ENCODE peak calls at places on chromosomes 2 and 18, in five cellular contexts. W is PC-3, S is neuronal stem cell, U is hepatocyte, X is fibroblast of lung. C is an unnamed sample.

GRCh38 chr2:173955004-173955403 is 10.2 kb downstream of the SP3 start:
- DNase-seq in W (no peak), S (no peak), U (no peak), X (no peak), C (no peak)

GRCh38 chr2:220531216-220531615 is 903.8 kb downstream of the SLC4A3 start:
- DNase-seq in W (peak; percentile 9), S (no peak), U (no peak), X (no peak), C (peak; percentile 12)

GRCh38 chr2:17661460-17661859 is 92.2 kb downstream of the SMC6 start:
- DNase-seq in W (no peak), S (no peak), U (no peak), X (no peak), C (no peak)

GRCh38 chr18:12943200-12943599 is 4.6 kb upstream of the SEH1L start:
- DNase-seq in W (no peak), S (no peak), U (no peak), X (no peak), C (no peak)

GRCh38 chr18:63318882-63319382 is 637 bp downstream of the BCL2 start:
- DNase-seq in W (no peak), S (no peak), U (no peak), X (no peak), C (no peak)

GRCh38 chr2:223084873-223085272 is 32.9 kb downstream of the KCNE4 start:
- DNase-seq in W (no peak), S (no peak), U (no peak), X (no peak), C (peak; percentile 87)

GRCh38 chr2:42917374-42918017 is 125.1 kb upstream of the HAAO start:
- DNase-seq in W (no peak), S (no peak), U (no peak), X (peak; percentile 91), C (no peak)

GRCh38 chr2:198296665-198297308 is 492.4 kb downstream of the PLCL1 start:
- DNase-seq in W (peak; percentile 64), S (peak; percentile 82), U (peak; percentile 79), X (peak; percentile 65), C (peak; percentile 74)

GRCh38 chr2:22734373-22735045 is 650.5 kb upstream of the KLHL29 start:
- DNase-seq in W (no peak), S (no peak), U (no peak), X (no peak), C (no peak)

GRCh38 chr2:73156539-73157124 is 43.9 kb upstream of the RAB11FIP5 start:
- DNase-seq in W (peak; percentile 44), S (peak; percentile 57), U (peak; percentile 83), X (peak; percentile 64), C (no peak)

GRCh38 chr2:170362895-170363582 is 185.1 kb downstream of the MYO3B start:
- DNase-seq in W (peak; percentile 78), S (no peak), U (no peak), X (no peak), C (peak; percentile 37)

GRCh38 chr2:9082158-9082557 is 78.7 kb upstream of the MBOAT2 start:
- DNase-seq in W (no peak), S (no peak), U (no peak), X (no peak), C (no peak)

GRCh38 chr2:27162151-27163121 is 13.6 kb downstream of the TCF23 start:
- DNase-seq in W (no peak), S (no peak), U (no peak), X (peak; percentile 9), C (peak; percentile 48)

GRCh38 chr2:230925879-230926765 is 1.1 kb upstream of the GPR55 start:
- DNase-seq in W (no peak), S (no peak), U (no peak), X (no peak), C (no peak)

GRCh38 chr18:79580481-79581171 is 99.0 kb upstream of the CTDP1 start:
- DNase-seq in W (no peak), S (no peak), U (no peak), X (no peak), C (no peak)

GRCh38 chr2:72915076-72915906 is 2.0 kb upstream of the EMX1 start:
- DNase-seq in W (no peak), S (no peak), U (peak; percentile 3), X (no peak), C (peak; percentile 40)

GRCh38 chr2:162344617-162344950 is 652 bp downstream of the GCA start:
- DNase-seq in W (peak; percentile 14), S (no peak), U (no peak), X (no peak), C (no peak)

GRCh38 chr2:117065912-117066311 is 748.6 kb upstream of the DDX18 start:
- DNase-seq in W (no peak), S (no peak), U (no peak), X (no peak), C (no peak)

GRCh38 chr2:35503738-35504160 is 851.8 kb upstream of the CRIM1 start:
- DNase-seq in W (peak; percentile 9), S (no peak), U (no peak), X (no peak), C (no peak)

GRCh38 chr2:171206422-171207115 is 45.9 kb upstream of the TLK1 start:
- DNase-seq in W (no peak), S (no peak), U (no peak), X (no peak), C (no peak)

GRCh38 chr18:80246656-80247402 is 485 bp downstream of the PARD6G start:
- DNase-seq in W (peak; percentile 6), S (peak; percentile 45), U (peak; percentile 46), X (peak; percentile 12), C (peak; percentile 41)

GRCh38 chr2:162435676-162436075 is 91.7 kb downstream of the GCA start:
- DNase-seq in W (peak; percentile 24), S (no peak), U (no peak), X (no peak), C (peak; percentile 72)

GRCh38 chr2:46275995-46276394 is 21.2 kb upstream of the EPAS1 start:
- DNase-seq in W (no peak), S (no peak), U (no peak), X (no peak), C (no peak)

GRCh38 chr2:8058652-8059051 is 623.2 kb upstream of the ID2 start:
- DNase-seq in W (no peak), S (no peak), U (no peak), X (no peak), C (peak; percentile 3)

GRCh38 chr2:131588152-131588873 is 60.6 kb downstream of the CCDC74A start:
- DNase-seq in W (no peak), S (no peak), U (no peak), X (no peak), C (no peak)

GRCh38 chr2:28869494-28870145 is 489 bp downstream of the TRMT61B start:
- DNase-seq in W (no peak), S (no peak), U (peak; percentile 40), X (no peak), C (no peak)

GRCh38 chr18:45761512-45762114 is 37.6 kb downstream of the SLC14A1 start:
- DNase-seq in W (no peak), S (no peak), U (no peak), X (no peak), C (no peak)

GRCh38 chr2:18664421-18664820 is 75.1 kb upstream of the NT5C1B start:
- DNase-seq in W (peak; percentile 11), S (no peak), U (no peak), X (no peak), C (no peak)

DNA sequence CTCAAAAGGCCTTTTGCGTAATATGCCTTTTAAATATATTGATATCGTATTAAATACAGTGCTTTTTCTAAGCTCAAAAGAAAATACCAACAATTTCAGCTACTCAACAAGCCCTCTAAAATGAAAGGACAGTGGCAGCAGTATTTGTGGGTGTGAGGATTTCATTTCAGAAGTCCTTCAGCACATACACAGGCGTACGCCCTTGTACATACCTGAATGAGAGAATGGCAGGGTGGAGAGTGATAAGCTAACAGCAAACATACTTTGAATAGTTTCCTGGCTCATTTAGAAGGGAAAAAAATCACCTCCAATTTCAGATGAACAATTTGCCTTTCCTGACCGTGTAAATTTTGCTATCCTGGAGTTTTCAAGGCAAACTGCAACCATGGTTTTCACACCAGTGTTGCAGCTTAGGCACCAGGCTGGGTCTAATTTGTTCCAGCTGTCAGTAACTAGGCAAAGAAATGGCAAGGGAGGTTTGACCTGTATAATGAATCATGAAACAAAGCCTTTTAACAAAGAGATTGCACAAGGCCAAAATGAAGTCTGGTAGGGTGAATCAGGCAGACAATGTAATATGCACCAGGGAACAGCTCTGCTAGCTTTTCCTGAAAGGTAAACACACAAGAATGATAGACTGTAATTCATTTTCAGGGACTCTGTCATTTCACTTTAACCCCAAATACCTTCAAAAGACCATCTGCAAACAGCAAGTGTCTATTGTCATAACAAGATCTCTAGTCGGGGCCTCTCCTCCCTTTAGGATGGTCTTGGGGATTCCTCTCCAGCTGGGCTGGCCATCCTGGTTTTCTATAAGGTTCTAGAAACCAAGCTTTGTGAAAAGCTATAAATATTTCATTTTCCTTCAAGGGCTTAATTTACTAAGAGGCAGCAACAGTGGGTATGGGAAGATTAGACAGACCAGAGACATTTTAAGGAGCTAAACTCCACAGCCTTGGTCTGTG is 11.5 kb downstream of the ANKRD29 start:
- DNase-seq in W (peak; percentile 77), S (no peak), U (peak; percentile 46), X (peak; percentile 60), C (peak; percentile 84)
- H3K4me2 ChIP-seq in W (peak overlapping the region; percentile 45), S (no peak overlapping the region), U (peak overlapping the region; percentile 45), X (peak overlapping the region; percentile 37), C (no peak overlapping the region)

GRCh38 chr2:33292981-33293586 is 183.4 kb upstream of the RASGRP3 start:
- DNase-seq in W (no peak), S (no peak), U (no peak), X (peak; percentile 57), C (no peak)
- H3K4me2 ChIP-seq in W (no peak overlapping the region), S (no peak overlapping the region), U (no peak overlapping the region), X (no peak overlapping the region), C (no peak overlapping the region)

GRCh38 chr2:144507441-144508161 is 12.3 kb downstream of the ZEB2 start:
- DNase-seq in W (no peak), S (no peak), U (no peak), X (peak; percentile 46), C (no peak)
- H3K4me2 ChIP-seq in W (no peak overlapping the region), S (no peak overlapping the region), U (peak overlapping the region; percentile 0), X (peak overlapping the region; percentile 98), C (no peak overlapping the region)

GRCh38 chr2:129713337-129713736 is 266.1 kb upstream of the RAB6C start:
- DNase-seq in W (no peak), S (no peak), U (no peak), X (no peak), C (no peak)

GRCh38 chr2:129720360-129720759 is 259.1 kb upstream of the RAB6C start:
- DNase-seq in W (no peak), S (no peak), U (no peak), X (no peak), C (no peak)

GRCh38 chr2:129717560-129718128 is 261.8 kb upstream of the RAB6C start:
- DNase-seq in W (no peak), S (no peak), U (no peak), X (no peak), C (no peak)

GRCh38 chr2:129719335-129719734 is 260.1 kb upstream of the RAB6C start:
- DNase-seq in W (no peak), S (no peak), U (no peak), X (no peak), C (peak; percentile 43)

GRCh38 chr2:129716781-129717559 is 262.5 kb upstream of the RAB6C start:
- DNase-seq in W (no peak), S (no peak), U (no peak), X (no peak), C (no peak)
- H3K4me2 ChIP-seq in W (no peak overlapping the region), S (no peak overlapping the region), U (peak overlapping the region; percentile 25), X (no peak overlapping the region), C (no peak overlapping the region)

GRCh38 chr2:163775304-163775703 is 39.5 kb upstream of the FIGN start:
- DNase-seq in W (peak; percentile 54), S (no peak), U (no peak), X (no peak), C (no peak)
- H3K4me2 ChIP-seq in W (peak overlapping the region; percentile 39), S (no peak overlapping the region), U (no peak overlapping the region), X (no peak overlapping the region), C (no peak overlapping the region)